ENCODE peak calls at places on chromosomes 3 and 15, in six cellular contexts. R, P, T, U, I and C are unnamed samples.

GRCh38 chr3:134809412-134810051 is 14.5 kb downstream of the EPHB1 start:
- DNase-seq in I (no peak), P (no peak), T (no peak), U (peak), R (no peak), C (no peak)

GRCh38 chr3:151443583-151443982 is 17.3 kb downstream of the IGSF10 start:
- DNase-seq in T (no peak), I (no peak), R (no peak), P (no peak), U (peak), C (no peak)

GRCh38 chr15:48440084-48440483 is 108.9 kb downstream of the DUT start:
- DNase-seq in U (peak), P (peak), I (no peak), T (peak), R (no peak), C (peak)

GRCh38 chr15:91224750-91225380 is 124.8 kb downstream of the SV2B start:
- DNase-seq in I (no peak), P (peak), U (peak), T (no peak), R (no peak), C (no peak)

GRCh38 chr3:100637197-100637631 is 27.8 kb downstream of the ADGRG7 start:
- DNase-seq in I (no peak), R (no peak), P (peak), T (no peak), U (no peak), C (no peak)

GRCh38 chr15:58864602-58865419 is 68.7 kb downstream of the SLTM start:
- DNase-seq in P (peak), U (peak), I (no peak), R (peak), T (no peak), C (peak)

GRCh38 chr15:90644526-90644925 is 72.6 kb upstream of the BLM start:
- DNase-seq in R (no peak), I (no peak), T (no peak), P (no peak), U (no peak), C (no peak)

GRCh38 chr15:90871097-90871715 is 2.8 kb downstream of the FURIN start:
- DNase-seq in P (no peak), T (no peak), U (peak), I (no peak), R (no peak), C (no peak)

GRCh38 chr15:34701536-34701935 is 53.3 kb downstream of the GJD2 start:
- DNase-seq in T (no peak), U (no peak), I (no peak), P (no peak), R (no peak), C (peak)

GRCh38 chr3:102733811-102734574 is 299.2 kb downstream of the ZPLD1 start:
- DNase-seq in R (no peak), P (no peak), I (no peak), U (no peak), T (no peak), C (no peak)

GRCh38 chr3:156643729-156644389 is 30.5 kb upstream of the TIPARP start:
- DNase-seq in U (no peak), P (peak), T (no peak), I (no peak), R (no peak), C (no peak)

GRCh38 chr15:29883126-29883525 is 60.9 kb upstream of the TJP1 start:
- DNase-seq in I (no peak), T (no peak), R (no peak), P (no peak), U (peak), C (no peak)

GRCh38 chr3:71121429-71122167 is 461.9 kb downstream of the FOXP1 start:
- DNase-seq in U (no peak), P (no peak), T (no peak), R (no peak), I (no peak), C (no peak)

GRCh38 chr3:187264051-187264450 is 27.5 kb downstream of the MASP1 start:
- DNase-seq in I (no peak), U (no peak), T (no peak), P (peak), R (no peak), C (no peak)

GRCh38 chr3:108091498-108092259 is 848 bp upstream of the CD47 start:
- DNase-seq in R (peak), P (no peak), I (no peak), T (no peak), U (peak), C (no peak)

GRCh38 chr15:77865106-77865630 is 212.3 kb downstream of the TBC1D2B start:
- DNase-seq in U (peak), T (no peak), R (no peak), I (no peak), P (no peak), C (no peak)

GRCh38 chr3:113551821-113552220 is 19.5 kb downstream of the SIDT1 start:
- DNase-seq in P (no peak), T (no peak), R (no peak), U (no peak), I (no peak), C (no peak)

GRCh38 chr15:97235285-97235985 is 725.1 kb upstream of the ARRDC4 start:
- DNase-seq in U (peak), P (peak), R (peak), T (no peak), I (no peak), C (peak)

GRCh38 chr15:80242132-80242769 is 9.8 kb downstream of the CTXND1 start:
- DNase-seq in U (peak), P (peak), I (no peak), T (no peak), R (no peak), C (peak)

GRCh38 chr3:179037361-179037760 is 34.2 kb downstream of the ZMAT3 start:
- DNase-seq in T (peak), R (no peak), P (peak), I (no peak), U (no peak), C (no peak)

GRCh38 chr3:134937256-134938023 is 142.4 kb downstream of the EPHB1 start:
- DNase-seq in U (peak), R (no peak), T (no peak), P (peak), I (no peak), C (peak)

GRCh38 chr3:101182734-101183133 is 137.6 kb downstream of the IMPG2 start:
- DNase-seq in I (no peak), U (no peak), T (no peak), P (peak), R (no peak), C (no peak)

GRCh38 chr15:50126072-50126471 is 7.0 kb upstream of the ATP8B4 start:
- DNase-seq in R (no peak), I (no peak), P (no peak), U (no peak), T (no peak), C (no peak)

GRCh38 chr15:36358094-36358961 is 221.1 kb upstream of the CDIN1 start:
- DNase-seq in P (peak), T (no peak), R (no peak), I (no peak), U (no peak), C (no peak)

GRCh38 chr3:34364345-34364744 is 565.9 kb downstream of the PDCD6IP start:
- DNase-seq in P (no peak), I (no peak), T (no peak), R (no peak), U (no peak), C (no peak)

GRCh38 chr15:32775103-32775502 is 57.3 kb downstream of the GREM1 start:
- DNase-seq in U (no peak), P (peak), R (no peak), T (no peak), I (no peak), C (no peak)

GRCh38 chr15:38069001-38069400 is 134.6 kb downstream of the TMCO5A start:
- DNase-seq in T (no peak), R (peak), P (peak), U (no peak), I (no peak), C (no peak)

GRCh38 chr3:178146406-178146831 is 389.8 kb upstream of the KCNMB2 start:
- DNase-seq in R (no peak), T (no peak), U (no peak), I (no peak), P (no peak), C (no peak)

GRCh38 chr3:39910828-39911464 is 101.5 kb downstream of the MYRIP start:
- DNase-seq in R (no peak), I (no peak), P (peak), T (no peak), U (no peak), C (no peak)

GRCh38 chr3:194730369-194730768 is 44.7 kb downstream of the FAM43A start:
- DNase-seq in P (no peak), T (no peak), R (peak), I (no peak), U (no peak), C (no peak)

GRCh38 chr15:100778831-100779288 is 100.8 kb upstream of the ALDH1A3 start:
- DNase-seq in I (no peak), U (peak), T (peak), R (no peak), P (no peak), C (no peak)

GRCh38 chr3:111735271-111735758 is 123.8 kb upstream of the PHLDB2 start:
- DNase-seq in P (peak), U (no peak), T (no peak), R (no peak), I (no peak), C (no peak)

GRCh38 chr15:38867556-38867955 is 302.9 kb upstream of the RASGRP1 start:
- DNase-seq in R (no peak), P (no peak), T (no peak), U (no peak), I (no peak), C (no peak)

GRCh38 chr3:99639579-99639978 is 1.2 kb downstream of the COL8A1 start:
- DNase-seq in U (no peak), T (no peak), P (peak), I (no peak), R (no peak), C (no peak)

GRCh38 chr3:122621112-122621511 is 43.7 kb downstream of the PARP15 start:
- DNase-seq in I (no peak), R (no peak), T (no peak), P (no peak), U (no peak), C (no peak)

GRCh38 chr15:100779331-100780207 is 100.1 kb upstream of the ALDH1A3 start:
- DNase-seq in T (peak), U (peak), P (no peak), R (no peak), I (no peak), C (no peak)

GRCh38 chr3:187616307-187616939 is 53.8 kb downstream of the SST start:
- DNase-seq in U (peak), T (no peak), I (no peak), R (peak), P (peak), C (peak)

GRCh38 chr3:137765310-137766033 is 1.4 kb downstream of the SOX14 start:
- DNase-seq in R (no peak), T (no peak), U (peak), I (no peak), P (no peak), C (peak)

DNA sequence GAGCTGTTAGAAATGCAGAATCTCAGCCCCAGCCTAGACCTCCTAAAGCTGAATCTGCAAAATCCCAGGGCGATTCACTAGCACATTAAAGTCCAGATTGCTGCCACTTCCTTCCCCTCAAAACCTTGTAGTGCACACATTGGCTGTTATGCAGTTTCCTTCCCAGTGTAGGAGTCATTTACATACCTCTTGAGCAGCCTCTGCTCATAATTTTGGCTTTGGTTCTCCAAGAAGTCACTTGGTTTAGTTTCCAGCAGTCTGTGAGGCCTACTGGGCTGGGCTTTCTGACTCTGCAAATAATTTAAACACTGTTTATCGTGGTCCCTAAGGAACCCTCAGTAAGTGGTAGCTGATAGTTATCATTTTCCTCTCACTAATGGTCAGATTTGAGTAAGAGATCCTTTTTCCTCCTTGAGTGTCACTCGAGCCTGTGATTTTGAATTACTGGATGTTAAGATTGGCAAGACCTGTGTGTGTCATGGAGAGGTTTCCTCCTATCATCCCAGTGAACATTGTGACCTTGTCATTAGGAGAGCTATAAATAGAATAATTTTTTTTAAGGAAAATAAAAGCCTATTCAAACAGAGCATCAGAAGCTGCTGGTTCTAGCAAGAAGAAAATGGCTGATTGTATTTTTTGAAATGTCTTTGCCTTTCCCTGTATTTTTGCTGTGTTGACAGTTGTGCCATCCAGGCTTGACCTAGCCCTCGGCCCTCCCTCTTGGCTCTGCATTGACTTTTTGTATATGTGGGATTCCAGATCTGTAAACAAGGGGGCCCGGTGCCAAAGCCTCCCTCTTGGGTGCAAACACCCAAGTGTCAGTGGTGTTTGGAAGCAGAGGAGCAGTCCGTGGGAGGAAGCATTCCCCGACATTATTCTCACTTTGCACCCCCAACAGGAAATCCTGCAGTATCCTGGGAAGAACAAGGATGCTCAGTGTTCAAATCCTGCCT is 134.8 kb upstream of the ANKRD28 start:
- DNase-seq in U (no peak), P (no peak), I (no peak), R (no peak), T (no peak), C (no peak)
- TF ChIP-seq CTCF in U (no peak), P (no peak), I (no peak), R (no peak), T (no peak), C (no peak)

DNA sequence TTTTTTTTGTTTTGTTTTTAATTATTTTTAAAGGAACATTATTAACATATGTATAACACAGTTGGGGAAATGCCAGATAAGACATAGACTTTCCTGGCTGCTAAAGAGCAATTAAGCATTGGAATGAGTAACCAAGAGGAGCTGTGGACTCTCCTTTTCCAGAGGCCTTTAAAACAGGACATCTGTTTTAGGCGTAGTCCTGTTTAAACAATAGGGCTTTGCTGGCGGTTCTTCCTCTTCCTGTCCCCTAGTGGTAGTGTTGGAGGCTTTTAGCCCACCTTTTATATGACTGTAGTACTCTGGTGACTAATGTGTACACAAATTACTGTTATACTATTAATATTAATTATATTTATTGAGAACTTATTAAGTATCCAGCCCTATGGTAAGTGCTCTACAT is 81.9 kb downstream of the PPARG start:
- DNase-seq in R (no peak), T (no peak), P (peak), I (no peak), U (no peak), C (no peak)
- TF ChIP-seq CTCF in R (peak), T (no peak), P (peak), I (no peak), U (peak), C (no peak)

DNA sequence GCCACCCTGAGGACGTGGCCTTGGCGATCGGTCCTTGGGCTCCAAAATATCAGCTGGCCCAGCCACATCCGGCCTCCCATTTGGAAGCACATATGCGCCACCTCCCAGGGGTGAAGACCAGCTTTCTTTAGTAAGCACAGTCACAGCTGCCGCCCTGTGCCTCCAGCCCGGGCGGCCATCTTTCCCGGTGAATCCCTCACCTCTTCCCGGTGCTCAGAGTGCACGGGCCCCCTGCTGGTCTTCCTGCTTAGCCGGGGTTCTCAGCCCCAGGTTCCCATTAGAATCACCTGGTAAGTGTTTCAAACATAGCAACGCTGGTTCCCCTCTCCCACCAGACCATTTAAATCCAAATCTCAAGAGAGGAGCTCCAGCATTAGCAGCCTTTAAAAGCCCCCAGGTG is 232.2 kb downstream of the VPS13C start:
- DNase-seq in R (no peak), P (no peak), T (no peak), U (no peak), I (no peak), C (peak)
- TF ChIP-seq CTCF in R (no peak), P (peak), T (no peak), U (peak), I (no peak), C (peak)

DNA sequence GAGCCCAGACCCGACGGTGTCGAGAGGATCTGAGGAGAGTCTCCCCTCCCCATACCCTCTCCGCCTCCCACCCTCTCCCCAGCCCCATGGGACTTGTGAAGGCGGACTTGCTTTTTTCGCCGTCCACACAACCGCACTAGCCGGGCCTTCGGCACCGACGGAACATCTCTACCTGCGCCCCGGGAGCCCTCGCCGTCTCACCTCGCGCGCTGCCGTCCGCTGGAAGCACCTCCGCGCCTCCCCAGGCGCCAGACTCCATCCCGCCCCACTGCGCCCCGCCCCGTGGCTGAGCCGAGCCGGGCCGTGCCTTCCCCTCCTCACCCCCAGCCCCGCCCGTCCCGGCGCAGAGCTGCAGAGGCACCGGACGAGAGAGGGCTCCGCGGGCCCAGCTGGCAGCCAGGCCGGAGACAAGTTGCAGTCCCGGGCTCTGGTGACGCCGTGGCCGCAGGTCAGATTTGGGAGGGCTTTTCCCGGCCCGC is at the start of the genes DUOX1 and DUOXA1:
- DNase-seq in R (peak), U (peak), T (no peak), P (no peak), I (no peak), C (no peak)
- TF ChIP-seq CTCF in R (no peak), U (no peak), T (no peak), P (no peak), I (no peak), C (no peak)

DNA sequence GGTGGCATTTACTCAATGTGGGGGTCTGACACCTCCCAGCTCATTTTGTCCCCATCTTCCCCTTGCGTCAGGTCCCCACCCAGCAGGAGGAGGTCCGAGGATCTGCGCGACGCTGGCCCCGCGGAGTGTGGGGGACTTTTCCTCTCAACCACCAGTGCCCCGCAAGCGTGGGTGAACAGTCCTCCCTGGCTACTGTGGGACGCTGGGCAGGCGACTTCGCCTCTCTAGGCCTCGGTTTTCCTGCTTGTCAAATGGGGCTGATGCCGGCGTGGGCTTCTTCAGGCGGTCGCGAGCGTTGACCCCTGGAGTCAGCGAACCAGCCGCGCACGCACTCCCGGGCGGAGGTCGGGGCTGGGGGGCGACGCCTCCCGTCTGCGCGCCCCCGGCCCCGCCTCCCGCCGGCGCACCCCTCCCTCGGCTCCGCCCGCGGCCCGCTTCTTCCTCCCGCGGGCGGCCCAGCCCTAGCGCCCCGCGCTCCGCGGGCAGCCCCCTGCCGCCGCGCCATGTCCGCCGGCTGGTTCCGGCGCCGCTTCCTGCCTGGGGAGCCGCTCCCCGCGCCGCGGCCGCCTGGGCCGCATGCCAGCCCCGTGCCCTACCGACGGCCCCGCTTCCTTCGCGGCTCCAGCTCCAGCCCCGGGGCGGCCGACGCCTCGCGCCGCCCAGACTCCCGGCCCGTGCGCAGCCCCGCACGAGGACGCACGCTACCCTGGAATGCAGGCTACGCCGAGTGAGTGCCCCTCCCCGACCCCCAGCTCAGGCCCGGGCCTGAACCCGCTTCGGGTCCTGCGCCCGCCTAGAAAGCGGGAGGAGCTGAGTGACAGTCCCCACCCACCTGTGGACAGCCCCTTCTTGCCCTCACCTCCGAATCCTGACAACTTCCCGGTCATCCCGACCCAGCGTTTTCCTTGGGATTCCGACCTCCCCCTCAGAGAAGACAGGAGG is at the start of gene PPM1M:
- DNase-seq in R (peak), P (peak), T (no peak), I (no peak), U (peak), C (no peak)
- TF ChIP-seq CTCF in R (no peak), P (no peak), T (no peak), I (no peak), U (no peak), C (no peak)

GRCh38 chr3:20185733-20186599 is at the start of gene SGO1:
- DNase-seq in U (peak), I (peak), P (peak), R (peak), T (peak), C (peak)
- TF ChIP-seq CTCF in U (no peak), I (no peak), P (no peak), R (no peak), T (no peak), C (no peak)

GRCh38 chr15:47119349-47119748 is 598.0 kb upstream of the SEMA6D start:
- DNase-seq in P (no peak), I (no peak), U (no peak), R (no peak), T (no peak), C (no peak)
- TF ChIP-seq CTCF in P (no peak), I (no peak), U (no peak), R (no peak), T (no peak), C (no peak)